ENCODE peak calls at places on chromosomes 6 and 20, in six cellular contexts. V is SK-N-SH, D is Calu3, B is GM06990, U is esophagus muscularis mucosa, O is stomach. Y is an unnamed sample.

GRCh38 chr6:6751615-6752014 is 163.1 kb downstream of the LY86 start:
- DNase-seq in V (no peak), D (no peak), B (no peak), U (no peak), O (no peak), Y (no peak)

GRCh38 chr6:90369024-90369519 is 72.4 kb upstream of the BACH2 start:
- DNase-seq in V (no peak), D (peak), B (peak), U (no peak), O (peak), Y (no peak)

GRCh38 chr6:105428342-105428957 is 25.6 kb upstream of the PREP start:
- DNase-seq in V (no peak), D (peak), B (no peak), U (no peak), O (no peak), Y (no peak)

GRCh38 chr20:32737371-32738223 is 5.7 kb downstream of the COMMD7 start:
- DNase-seq in V (no peak), D (no peak), B (no peak), U (no peak), O (no peak), Y (no peak)

GRCh38 chr6:90406142-90406794 is 109.6 kb upstream of the BACH2 start:
- DNase-seq in V (no peak), D (no peak), B (no peak), U (no peak), O (no peak), Y (no peak)

GRCh38 chr6:17486680-17487079 is 93.3 kb downstream of the CAP2 start:
- DNase-seq in V (no peak), D (no peak), B (no peak), U (no peak), O (no peak), Y (no peak)

GRCh38 chr20:21702001-21702400 is 3.5 kb upstream of the PAX1 start:
- DNase-seq in V (no peak), D (no peak), B (no peak), U (no peak), O (no peak), Y (no peak)

GRCh38 chr6:27019651-27020552 is 227.6 kb upstream of the PRSS16 start:
- DNase-seq in V (peak), D (peak), B (peak), U (peak), O (peak), Y (peak)

GRCh38 chr6:21592953-21593352 is 598 bp upstream of the SOX4 start:
- DNase-seq in V (no peak), D (no peak), B (no peak), U (no peak), O (no peak), Y (no peak)

GRCh38 chr6:9783567-9783966 is 631.3 kb downstream of the TFAP2A start:
- DNase-seq in V (no peak), D (no peak), B (no peak), U (no peak), O (no peak), Y (no peak)

GRCh38 chr6:130513770-130514169 is 148.0 kb downstream of the TMEM200A start:
- DNase-seq in V (no peak), D (peak), B (no peak), U (no peak), O (no peak), Y (no peak)

GRCh38 chr6:53236241-53236640 is 87.6 kb upstream of the GCM1 start:
- DNase-seq in V (no peak), D (no peak), B (peak), U (no peak), O (no peak), Y (no peak)

GRCh38 chr20:31872406-31872805 is 2.0 kb downstream of the TTLL9 start:
- DNase-seq in V (no peak), D (no peak), B (no peak), U (no peak), O (no peak), Y (no peak)

GRCh38 chr20:48785801-48786200 is 42.0 kb downstream of the PREX1 start:
- DNase-seq in V (no peak), D (no peak), B (no peak), U (no peak), O (no peak), Y (peak)

GRCh38 chr6:15714658-15715057 is 51.8 kb upstream of the DTNBP1 start:
- DNase-seq in V (no peak), D (no peak), B (no peak), U (no peak), O (no peak), Y (no peak)

GRCh38 chr20:32300647-32301046 is 23.2 kb downstream of the KIF3B start:
- DNase-seq in V (no peak), D (no peak), B (no peak), U (no peak), O (no peak), Y (no peak)

GRCh38 chr6:154403803-154404202 is 47.2 kb upstream of the IPCEF1 start:
- DNase-seq in V (peak), D (no peak), B (no peak), U (no peak), O (peak), Y (no peak)

GRCh38 chr20:164618-165017 is 7.4 kb downstream of the DEFB127 start:
- DNase-seq in V (no peak), D (no peak), B (no peak), U (no peak), O (no peak), Y (no peak)

GRCh38 chr6:28303570-28303969 is 22.2 kb downstream of the PGBD1 start:
- DNase-seq in V (no peak), D (no peak), B (peak), U (no peak), O (no peak), Y (no peak)

GRCh38 chr6:152981989-152982767 is 663 bp downstream of the FBXO5 start:
- DNase-seq in V (peak), D (no peak), B (no peak), U (no peak), O (no peak), Y (peak)

GRCh38 chr6:69801225-69801624 is 4.4 kb upstream of the LMBRD1 start:
- DNase-seq in V (no peak), D (no peak), B (no peak), U (no peak), O (no peak), Y (no peak)

GRCh38 chr6:153405926-153406325 is 274.8 kb upstream of the RGS17 start:
- DNase-seq in V (no peak), D (no peak), B (no peak), U (no peak), O (no peak), Y (no peak)

GRCh38 chr6:90695316-90695715 is 108.4 kb upstream of the MAP3K7 start:
- DNase-seq in V (no peak), D (no peak), B (no peak), U (no peak), O (no peak), Y (no peak)

GRCh38 chr20:38855356-38855755 is 49.9 kb downstream of the PPP1R16B start:
- DNase-seq in V (no peak), D (no peak), B (no peak), U (no peak), O (no peak), Y (no peak)

GRCh38 chr20:13494019-13494418 is 144.7 kb downstream of the TASP1 start:
- DNase-seq in V (no peak), D (no peak), B (no peak), U (no peak), O (no peak), Y (no peak)

GRCh38 chr20:13487202-13487601 is 151.5 kb downstream of the TASP1 start:
- DNase-seq in V (no peak), D (no peak), B (no peak), U (no peak), O (no peak), Y (no peak)

GRCh38 chr20:13486694-13487093 is 152.0 kb downstream of the TASP1 start:
- DNase-seq in V (no peak), D (no peak), B (no peak), U (no peak), O (no peak), Y (no peak)

GRCh38 chr20:13493143-13493542 is 145.6 kb downstream of the TASP1 start:
- DNase-seq in V (no peak), D (no peak), B (no peak), U (no peak), O (no peak), Y (no peak)

DNA sequence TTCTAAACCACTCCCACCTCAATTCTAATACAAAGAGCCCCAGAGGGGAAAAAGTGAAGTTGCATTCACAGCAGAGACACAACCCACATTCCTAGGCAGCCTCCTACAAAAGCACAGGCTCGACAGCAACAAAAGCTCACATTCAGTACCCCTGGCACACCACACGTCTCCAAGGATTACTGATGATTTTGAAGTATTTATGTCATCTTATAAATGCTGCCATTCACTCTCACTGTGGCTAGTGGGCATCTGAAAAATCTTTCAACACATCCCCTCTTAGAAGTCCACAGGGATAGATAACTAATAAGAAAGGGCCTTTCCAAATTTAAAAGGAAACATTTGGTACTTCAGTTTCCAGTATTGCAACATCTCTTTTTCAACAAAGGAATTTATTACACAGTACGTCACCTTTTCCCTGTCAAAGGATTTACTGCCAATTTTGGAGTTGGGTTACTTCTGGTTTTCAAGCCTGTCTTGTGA is 146.7 kb downstream of the TASP1 start:
- DNase-seq in V (no peak), D (peak), B (no peak), U (no peak), O (no peak), Y (no peak)
- TF ChIP-seq CTCF in V (no peak), D (no peak), B (no peak), U (no peak), O (no peak), Y (no peak)

GRCh38 chr6:168122521-168122920 is 43.5 kb upstream of the FRMD1 start:
- DNase-seq in V (no peak), D (no peak), B (no peak), U (peak), O (no peak), Y (no peak)
- TF ChIP-seq CTCF in V (no peak), D (no peak), B (no peak), U (no peak), O (no peak), Y (no peak)

GRCh38 chr6:33271098-33271607 is 523 bp downstream of the VPS52 start:
- DNase-seq in V (no peak), D (no peak), B (no peak), U (no peak), O (no peak), Y (no peak)
- TF ChIP-seq CTCF in V (no peak), D (no peak), B (no peak), U (no peak), O (no peak), Y (peak)

DNA sequence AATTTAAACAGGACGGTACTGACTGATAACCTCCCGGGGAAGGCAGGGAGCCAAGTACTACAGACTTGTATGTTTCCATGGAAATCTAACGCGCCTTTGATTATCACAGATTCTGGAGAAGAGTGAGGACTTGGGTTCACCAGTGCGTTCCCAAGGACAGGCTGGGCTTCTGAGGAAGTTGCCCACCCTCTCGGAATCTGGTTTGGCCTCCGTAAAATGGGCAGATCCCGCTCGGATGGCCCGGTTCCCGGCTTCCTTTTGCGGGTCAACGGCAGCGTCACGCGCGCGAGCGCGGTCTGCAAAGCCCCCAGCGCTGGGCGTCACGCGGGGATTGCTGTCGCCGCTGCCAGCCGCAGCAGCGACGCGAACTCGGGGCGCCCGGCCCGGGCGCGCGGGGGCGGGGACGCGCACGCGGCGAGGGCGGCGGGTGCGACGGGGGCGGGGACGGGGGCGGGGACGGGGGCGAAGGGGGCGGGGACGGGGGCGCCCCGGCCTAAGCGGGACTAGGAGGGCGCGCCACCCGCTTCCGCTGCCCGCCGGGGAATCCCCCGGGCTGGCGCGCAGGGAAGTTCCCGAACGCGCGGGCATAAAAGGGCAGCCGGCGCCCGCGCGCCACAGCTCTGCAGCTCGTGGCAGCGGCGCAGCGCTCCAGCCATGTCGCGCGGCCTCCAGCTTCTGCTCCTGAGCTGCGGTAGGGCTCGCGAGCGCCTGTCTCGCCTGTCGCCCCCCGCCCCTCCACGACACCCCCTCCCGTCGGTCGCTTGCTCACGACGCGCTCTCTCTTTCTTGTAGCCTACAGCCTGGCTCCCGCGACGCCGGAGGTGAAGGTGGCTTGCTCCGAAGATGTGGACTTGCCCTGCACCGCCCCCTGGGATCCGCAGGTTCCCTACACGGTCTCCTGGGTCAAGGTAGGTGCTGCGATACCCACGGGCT is at the start of gene CD83:
- DNase-seq in V (peak), D (peak), B (peak), U (no peak), O (peak), Y (no peak)
- TF ChIP-seq CTCF in V (peak), D (no peak), B (peak), U (no peak), O (no peak), Y (peak)